ENCODE peak calls at places on chromosome 11, in nine cellular contexts. One of them, this sample, is unnamed.
A peak's percentile ranks its signal among the peaks of the same experiment; 100 is the strongest.

GRCh38 chr11:68354181-68354872 is 41.9 kb downstream of the LRP5 start:
- DNase-seq in fibroblast of pulmonary artery: peak; percentile 85
- DNase-seq in ELR: peak; percentile 88
- DNase-seq in bronchial epithelial cell: peak; percentile 87
- DNase-seq in epithelial cell of proximal tubule: peak; percentile 81
- DNase-seq in cardiac muscle cell: peak; percentile 97
- DNase-seq in colonic mucosa: peak; percentile 91
- DNase-seq in substantia nigra: no peak
- DNase-seq in HCT116: peak; percentile 80
- DNase-seq in this sample: no peak

GRCh38 chr11:117911694-117912093 is 17.5 kb downstream of the TMPRSS13 start:
- DNase-seq in epithelial cell of proximal tubule: no peak
- DNase-seq in HCT116: no peak
- DNase-seq in cardiac muscle cell: no peak
- DNase-seq in ELR: no peak
- DNase-seq in substantia nigra: no peak
- DNase-seq in fibroblast of pulmonary artery: no peak
- DNase-seq in colonic mucosa: no peak
- DNase-seq in bronchial epithelial cell: no peak
- DNase-seq in this sample: no peak

GRCh38 chr11:1987024-1987423 is 10.6 kb downstream of the H19 start:
- DNase-seq in bronchial epithelial cell: no peak
- DNase-seq in substantia nigra: no peak
- DNase-seq in epithelial cell of proximal tubule: no peak
- DNase-seq in cardiac muscle cell: no peak
- DNase-seq in colonic mucosa: no peak
- DNase-seq in fibroblast of pulmonary artery: no peak
- DNase-seq in ELR: no peak
- DNase-seq in HCT116: no peak
- DNase-seq in this sample: no peak

GRCh38 chr11:64035581-64035980 is at the start of gene FLRT1:
- DNase-seq in bronchial epithelial cell: no peak
- DNase-seq in ELR: no peak
- DNase-seq in colonic mucosa: no peak
- DNase-seq in fibroblast of pulmonary artery: no peak
- DNase-seq in epithelial cell of proximal tubule: no peak
- DNase-seq in HCT116: no peak
- DNase-seq in substantia nigra: no peak
- DNase-seq in cardiac muscle cell: no peak
- DNase-seq in this sample: no peak

GRCh38 chr11:45652781-45653180 is 12.6 kb downstream of the CHST1 start:
- DNase-seq in colonic mucosa: peak; percentile 7
- DNase-seq in fibroblast of pulmonary artery: peak; percentile 55
- DNase-seq in cardiac muscle cell: peak; percentile 76
- DNase-seq in bronchial epithelial cell: peak; percentile 72
- DNase-seq in HCT116: no peak
- DNase-seq in ELR: peak; percentile 33
- DNase-seq in substantia nigra: no peak
- DNase-seq in epithelial cell of proximal tubule: no peak
- DNase-seq in this sample: no peak

GRCh38 chr11:19628018-19628417 is 84.6 kb upstream of the NAV2 start:
- DNase-seq in cardiac muscle cell: peak; percentile 90
- DNase-seq in colonic mucosa: no peak
- DNase-seq in ELR: peak; percentile 95
- DNase-seq in substantia nigra: no peak
- DNase-seq in bronchial epithelial cell: peak; percentile 25
- DNase-seq in fibroblast of pulmonary artery: peak; percentile 96
- DNase-seq in HCT116: no peak
- DNase-seq in epithelial cell of proximal tubule: no peak
- DNase-seq in this sample: no peak

GRCh38 chr11:133533205-133533604 is 904 bp upstream of the OPCML start:
- DNase-seq in epithelial cell of proximal tubule: no peak
- DNase-seq in cardiac muscle cell: no peak
- DNase-seq in substantia nigra: no peak
- DNase-seq in ELR: no peak
- DNase-seq in bronchial epithelial cell: no peak
- DNase-seq in HCT116: no peak
- DNase-seq in fibroblast of pulmonary artery: no peak
- DNase-seq in colonic mucosa: no peak
- DNase-seq in this sample: no peak

GRCh38 chr11:80144932-80145612 is 704.2 kb upstream of the TENM4 start:
- DNase-seq in epithelial cell of proximal tubule: peak; percentile 80
- DNase-seq in HCT116: no peak
- DNase-seq in colonic mucosa: no peak
- DNase-seq in cardiac muscle cell: no peak
- DNase-seq in bronchial epithelial cell: no peak
- DNase-seq in fibroblast of pulmonary artery: no peak
- DNase-seq in substantia nigra: no peak
- DNase-seq in ELR: no peak
- DNase-seq in this sample: no peak

GRCh38 chr11:96254087-96254486 is 88.9 kb downstream of the MAML2 start:
- DNase-seq in fibroblast of pulmonary artery: peak; percentile 93
- DNase-seq in HCT116: no peak
- DNase-seq in cardiac muscle cell: peak; percentile 94
- DNase-seq in colonic mucosa: no peak
- DNase-seq in ELR: peak; percentile 73
- DNase-seq in epithelial cell of proximal tubule: no peak
- DNase-seq in bronchial epithelial cell: no peak
- DNase-seq in substantia nigra: no peak
- DNase-seq in this sample: peak; percentile 43

GRCh38 chr11:16030664-16031063 is 325.7 kb downstream of the SOX6 start:
- DNase-seq in bronchial epithelial cell: no peak
- DNase-seq in cardiac muscle cell: no peak
- DNase-seq in colonic mucosa: no peak
- DNase-seq in ELR: no peak
- DNase-seq in fibroblast of pulmonary artery: no peak
- DNase-seq in epithelial cell of proximal tubule: no peak
- DNase-seq in HCT116: no peak
- DNase-seq in substantia nigra: no peak
- DNase-seq in this sample: no peak

GRCh38 chr11:15289718-15290117 is 175.0 kb downstream of the INSC start:
- DNase-seq in substantia nigra: no peak
- DNase-seq in epithelial cell of proximal tubule: no peak
- DNase-seq in cardiac muscle cell: no peak
- DNase-seq in ELR: no peak
- DNase-seq in bronchial epithelial cell: no peak
- DNase-seq in fibroblast of pulmonary artery: no peak
- DNase-seq in colonic mucosa: no peak
- DNase-seq in HCT116: no peak
- DNase-seq in this sample: no peak

GRCh38 chr11:102449651-102450570 is 2.7 kb downstream of the TMEM123 start:
- DNase-seq in epithelial cell of proximal tubule: no peak
- DNase-seq in HCT116: no peak
- DNase-seq in substantia nigra: no peak
- DNase-seq in colonic mucosa: no peak
- DNase-seq in cardiac muscle cell: no peak
- DNase-seq in ELR: no peak
- DNase-seq in fibroblast of pulmonary artery: peak; percentile 33
- DNase-seq in bronchial epithelial cell: no peak
- DNase-seq in this sample: no peak

GRCh38 chr11:99531468-99531867 is 510.7 kb downstream of the CNTN5 start:
- DNase-seq in epithelial cell of proximal tubule: no peak
- DNase-seq in HCT116: no peak
- DNase-seq in cardiac muscle cell: no peak
- DNase-seq in fibroblast of pulmonary artery: no peak
- DNase-seq in colonic mucosa: no peak
- DNase-seq in substantia nigra: no peak
- DNase-seq in ELR: no peak
- DNase-seq in bronchial epithelial cell: no peak
- DNase-seq in this sample: no peak

GRCh38 chr11:16791494-16791961 is 53.1 kb downstream of the C11orf58 start:
- DNase-seq in fibroblast of pulmonary artery: peak; percentile 97
- DNase-seq in HCT116: peak; percentile 62
- DNase-seq in epithelial cell of proximal tubule: peak; percentile 88
- DNase-seq in ELR: peak; percentile 94
- DNase-seq in bronchial epithelial cell: peak; percentile 90
- DNase-seq in substantia nigra: no peak
- DNase-seq in colonic mucosa: no peak
- DNase-seq in cardiac muscle cell: peak; percentile 96
- DNase-seq in this sample: no peak

GRCh38 chr11:45809456-45810395 is 4.8 kb downstream of the SLC35C1 start:
- DNase-seq in colonic mucosa: no peak
- DNase-seq in epithelial cell of proximal tubule: no peak
- DNase-seq in HCT116: no peak
- DNase-seq in substantia nigra: no peak
- DNase-seq in cardiac muscle cell: no peak
- DNase-seq in fibroblast of pulmonary artery: no peak
- DNase-seq in ELR: no peak
- DNase-seq in bronchial epithelial cell: no peak
- DNase-seq in this sample: no peak

GRCh38 chr11:118917488-118918127 is 8.1 kb downstream of the BCL9L start:
- DNase-seq in fibroblast of pulmonary artery: peak; percentile 94
- DNase-seq in colonic mucosa: peak; percentile 84
- DNase-seq in epithelial cell of proximal tubule: no peak
- DNase-seq in HCT116: no peak
- DNase-seq in cardiac muscle cell: peak; percentile 95
- DNase-seq in substantia nigra: no peak
- DNase-seq in ELR: peak; percentile 89
- DNase-seq in bronchial epithelial cell: peak; percentile 86
- DNase-seq in this sample: no peak

GRCh38 chr11:103202048-103202651 is 92.9 kb downstream of the DYNC2H1 start:
- DNase-seq in bronchial epithelial cell: peak; percentile 49
- DNase-seq in epithelial cell of proximal tubule: peak; percentile 7
- DNase-seq in colonic mucosa: no peak
- DNase-seq in HCT116: peak; percentile 22
- DNase-seq in substantia nigra: no peak
- DNase-seq in fibroblast of pulmonary artery: peak; percentile 72
- DNase-seq in cardiac muscle cell: peak; percentile 69
- DNase-seq in ELR: peak; percentile 63
- DNase-seq in this sample: no peak

GRCh38 chr11:35065566-35065965 is 73.4 kb upstream of the CD44 start:
- DNase-seq in fibroblast of pulmonary artery: no peak
- DNase-seq in epithelial cell of proximal tubule: no peak
- DNase-seq in bronchial epithelial cell: no peak
- DNase-seq in substantia nigra: no peak
- DNase-seq in HCT116: no peak
- DNase-seq in ELR: no peak
- DNase-seq in colonic mucosa: no peak
- DNase-seq in cardiac muscle cell: no peak
- DNase-seq in this sample: no peak

GRCh38 chr11:112886707-112887370 is 74.4 kb upstream of the NCAM1 start:
- DNase-seq in epithelial cell of proximal tubule: peak; percentile 49
- DNase-seq in fibroblast of pulmonary artery: peak; percentile 5
- DNase-seq in colonic mucosa: no peak
- DNase-seq in ELR: no peak
- DNase-seq in bronchial epithelial cell: no peak
- DNase-seq in substantia nigra: no peak
- DNase-seq in cardiac muscle cell: peak; percentile 45
- DNase-seq in HCT116: no peak
- DNase-seq in this sample: no peak

GRCh38 chr11:66985508-66986177 is 10.5 kb downstream of the C11orf86 start:
- DNase-seq in cardiac muscle cell: no peak
- DNase-seq in fibroblast of pulmonary artery: no peak
- DNase-seq in substantia nigra: no peak
- DNase-seq in colonic mucosa: no peak
- DNase-seq in HCT116: no peak
- DNase-seq in ELR: no peak
- DNase-seq in bronchial epithelial cell: no peak
- DNase-seq in epithelial cell of proximal tubule: no peak
- DNase-seq in this sample: no peak

GRCh38 chr11:6237271-6237670 is 1.6 kb upstream of the CNGA4 start:
- DNase-seq in substantia nigra: no peak
- DNase-seq in colonic mucosa: no peak
- DNase-seq in bronchial epithelial cell: no peak
- DNase-seq in cardiac muscle cell: no peak
- DNase-seq in fibroblast of pulmonary artery: no peak
- DNase-seq in epithelial cell of proximal tubule: no peak
- DNase-seq in HCT116: no peak
- DNase-seq in ELR: no peak
- DNase-seq in this sample: no peak

GRCh38 chr11:74572349-74572748 is 20.0 kb upstream of the POLD3 start:
- DNase-seq in substantia nigra: no peak
- DNase-seq in cardiac muscle cell: no peak
- DNase-seq in epithelial cell of proximal tubule: no peak
- DNase-seq in fibroblast of pulmonary artery: no peak
- DNase-seq in ELR: no peak
- DNase-seq in HCT116: no peak
- DNase-seq in colonic mucosa: no peak
- DNase-seq in bronchial epithelial cell: no peak
- DNase-seq in this sample: no peak

GRCh38 chr11:117411736-117412135 is 84.1 kb downstream of the CEP164 start:
- DNase-seq in cardiac muscle cell: no peak
- DNase-seq in bronchial epithelial cell: no peak
- DNase-seq in ELR: no peak
- DNase-seq in fibroblast of pulmonary artery: no peak
- DNase-seq in epithelial cell of proximal tubule: no peak
- DNase-seq in colonic mucosa: no peak
- DNase-seq in substantia nigra: no peak
- DNase-seq in HCT116: no peak
- DNase-seq in this sample: no peak

GRCh38 chr11:27912916-27913315 is 195.0 kb downstream of the KIF18A start:
- DNase-seq in colonic mucosa: no peak
- DNase-seq in bronchial epithelial cell: no peak
- DNase-seq in fibroblast of pulmonary artery: no peak
- DNase-seq in substantia nigra: no peak
- DNase-seq in HCT116: no peak
- DNase-seq in cardiac muscle cell: peak; percentile 12
- DNase-seq in ELR: peak; percentile 82
- DNase-seq in epithelial cell of proximal tubule: no peak
- DNase-seq in this sample: no peak

GRCh38 chr11:134560066-134560465 is 148.0 kb upstream of the B3GAT1 start:
- DNase-seq in ELR: no peak
- DNase-seq in HCT116: no peak
- DNase-seq in bronchial epithelial cell: no peak
- DNase-seq in substantia nigra: no peak
- DNase-seq in epithelial cell of proximal tubule: no peak
- DNase-seq in fibroblast of pulmonary artery: no peak
- DNase-seq in colonic mucosa: no peak
- DNase-seq in cardiac muscle cell: no peak
- DNase-seq in this sample: no peak